ENCODE peak calls at places on chromosome 12, in six cellular contexts. One of them, this sample, is unnamed.

GRCh38 chr12:28966049-28966778 is 182.9 kb upstream of the FAR2 start:
- DNase-seq in stomach: peak; percentile 80
- DNase-seq in testis: peak; percentile 19
- DNase-seq in spleen: no peak
- DNase-seq in K562: no peak
- DNase-seq in Peyer's patch: no peak
- DNase-seq in this sample: no peak

GRCh38 chr12:89927226-89927698 is 218.6 kb upstream of the ATP2B1 start:
- DNase-seq in stomach: no peak
- DNase-seq in testis: no peak
- DNase-seq in Peyer's patch: no peak
- DNase-seq in spleen: no peak
- DNase-seq in K562: no peak
- DNase-seq in this sample: no peak

GRCh38 chr12:69240625-69240984 is 1.2 kb downstream of the CPSF6 start:
- DNase-seq in stomach: no peak
- DNase-seq in spleen: no peak
- DNase-seq in K562: no peak
- DNase-seq in testis: no peak
- DNase-seq in Peyer's patch: no peak
- DNase-seq in this sample: no peak

GRCh38 chr12:75446857-75447256 is 33.7 kb upstream of the GLIPR1 start:
- DNase-seq in testis: no peak
- DNase-seq in spleen: no peak
- DNase-seq in Peyer's patch: no peak
- DNase-seq in stomach: no peak
- DNase-seq in K562: no peak
- DNase-seq in this sample: no peak

GRCh38 chr12:103272949-103273348 is 222.8 kb downstream of the C12orf42 start:
- DNase-seq in spleen: no peak
- DNase-seq in K562: no peak
- DNase-seq in stomach: no peak
- DNase-seq in testis: no peak
- DNase-seq in Peyer's patch: no peak
- DNase-seq in this sample: no peak

GRCh38 chr12:50017047-50017446 is 8.2 kb downstream of the RACGAP1 start:
- DNase-seq in testis: peak; percentile 69
- DNase-seq in stomach: peak; percentile 51
- DNase-seq in Peyer's patch: no peak
- DNase-seq in spleen: no peak
- DNase-seq in K562: no peak
- DNase-seq in this sample: peak; percentile 62

GRCh38 chr12:116136340-116136739 is 141.2 kb downstream of the MED13L start:
- DNase-seq in Peyer's patch: no peak
- DNase-seq in K562: no peak
- DNase-seq in spleen: no peak
- DNase-seq in testis: no peak
- DNase-seq in stomach: no peak
- DNase-seq in this sample: no peak

GRCh38 chr12:68364893-68365725 is 32.9 kb upstream of the MDM1 start:
- DNase-seq in stomach: peak; percentile 89
- DNase-seq in testis: peak; percentile 93
- DNase-seq in Peyer's patch: peak; percentile 85
- DNase-seq in K562: peak; percentile 93
- DNase-seq in spleen: peak; percentile 96
- DNase-seq in this sample: peak; percentile 97

GRCh38 chr12:25401547-25402345 is 151.0 kb upstream of the KRAS start:
- DNase-seq in stomach: no peak
- DNase-seq in K562: no peak
- DNase-seq in testis: no peak
- DNase-seq in Peyer's patch: no peak
- DNase-seq in spleen: no peak
- DNase-seq in this sample: no peak

GRCh38 chr12:94073441-94074051 is 74.8 kb upstream of the PLXNC1 start:
- DNase-seq in K562: no peak
- DNase-seq in Peyer's patch: no peak
- DNase-seq in spleen: no peak
- DNase-seq in stomach: no peak
- DNase-seq in testis: no peak
- DNase-seq in this sample: no peak

GRCh38 chr12:107843351-107844311 is 69.1 kb downstream of the ASCL4 start:
- DNase-seq in Peyer's patch: no peak
- DNase-seq in K562: no peak
- DNase-seq in spleen: no peak
- DNase-seq in stomach: no peak
- DNase-seq in testis: no peak
- DNase-seq in this sample: no peak

GRCh38 chr12:87304406-87304805 is 724.8 kb downstream of the C12orf50 start:
- DNase-seq in Peyer's patch: no peak
- DNase-seq in spleen: no peak
- DNase-seq in testis: no peak
- DNase-seq in K562: no peak
- DNase-seq in stomach: no peak
- DNase-seq in this sample: no peak

GRCh38 chr12:29346764-29347421 is 34.1 kb downstream of the ERGIC2 start:
- DNase-seq in Peyer's patch: no peak
- DNase-seq in spleen: no peak
- DNase-seq in testis: no peak
- DNase-seq in stomach: no peak
- DNase-seq in K562: no peak
- DNase-seq in this sample: no peak

GRCh38 chr12:116693259-116694227 is 44.3 kb downstream of the SPRING1 start:
- DNase-seq in K562: peak; percentile 25
- DNase-seq in Peyer's patch: peak; percentile 76
- DNase-seq in stomach: peak; percentile 35
- DNase-seq in testis: peak; percentile 29
- DNase-seq in spleen: no peak
- DNase-seq in this sample: no peak

GRCh38 chr12:11941601-11942360 is 129.0 kb upstream of the BCL2L14 start:
- DNase-seq in Peyer's patch: no peak
- DNase-seq in testis: no peak
- DNase-seq in K562: no peak
- DNase-seq in spleen: no peak
- DNase-seq in stomach: peak; percentile 50
- DNase-seq in this sample: no peak

GRCh38 chr12:94701711-94702110 is 51.4 kb upstream of the TMCC3 start:
- DNase-seq in testis: no peak
- DNase-seq in K562: no peak
- DNase-seq in spleen: no peak
- DNase-seq in stomach: no peak
- DNase-seq in Peyer's patch: no peak
- DNase-seq in this sample: no peak

GRCh38 chr12:90909069-90909676 is 45.8 kb downstream of the CCER1 start:
- DNase-seq in Peyer's patch: no peak
- DNase-seq in stomach: no peak
- DNase-seq in K562: no peak
- DNase-seq in spleen: no peak
- DNase-seq in testis: peak; percentile 66
- DNase-seq in this sample: no peak

GRCh38 chr12:69490920-69491643 is 20.9 kb downstream of the FRS2 start:
- DNase-seq in spleen: no peak
- DNase-seq in Peyer's patch: no peak
- DNase-seq in K562: no peak
- DNase-seq in testis: no peak
- DNase-seq in stomach: no peak
- DNase-seq in this sample: no peak

GRCh38 chr12:132560831-132561783 is 49.3 kb downstream of the LRCOL1 start:
- DNase-seq in testis: peak; percentile 69
- DNase-seq in K562: peak; percentile 81
- DNase-seq in stomach: peak; percentile 54
- DNase-seq in Peyer's patch: peak; percentile 79
- DNase-seq in spleen: peak; percentile 91
- DNase-seq in this sample: no peak

GRCh38 chr12:123095074-123095694 is 55.7 kb downstream of the PITPNM2 start:
- DNase-seq in testis: no peak
- DNase-seq in K562: no peak
- DNase-seq in stomach: no peak
- DNase-seq in spleen: no peak
- DNase-seq in Peyer's patch: no peak
- DNase-seq in this sample: no peak

GRCh38 chr12:2633825-2634200 is 161.0 kb upstream of the FKBP4 start:
- DNase-seq in stomach: no peak
- DNase-seq in spleen: peak; percentile 34
- DNase-seq in K562: no peak
- DNase-seq in Peyer's patch: peak; percentile 56
- DNase-seq in testis: no peak
- DNase-seq in this sample: no peak

GRCh38 chr12:57872362-57872761 is 25.8 kb upstream of the CTDSP2 start:
- DNase-seq in stomach: no peak
- DNase-seq in K562: peak; percentile 41
- DNase-seq in Peyer's patch: no peak
- DNase-seq in testis: no peak
- DNase-seq in spleen: no peak
- DNase-seq in this sample: no peak

GRCh38 chr12:48334807-48335206 is 15.9 kb downstream of the ZNF641 start:
- DNase-seq in K562: no peak
- DNase-seq in spleen: no peak
- DNase-seq in Peyer's patch: no peak
- DNase-seq in testis: no peak
- DNase-seq in stomach: no peak
- DNase-seq in this sample: no peak

GRCh38 chr12:14771651-14772137 is 31.6 kb downstream of the WBP11 start:
- DNase-seq in Peyer's patch: no peak
- DNase-seq in testis: no peak
- DNase-seq in stomach: no peak
- DNase-seq in spleen: no peak
- DNase-seq in K562: no peak
- DNase-seq in this sample: no peak

GRCh38 chr12:74957231-74957630 is 252.4 kb downstream of the KCNC2 start:
- DNase-seq in Peyer's patch: no peak
- DNase-seq in testis: no peak
- DNase-seq in stomach: no peak
- DNase-seq in K562: no peak
- DNase-seq in spleen: no peak
- DNase-seq in this sample: no peak

GRCh38 chr12:29521951-29522350 is 24.5 kb upstream of the OVCH1 start:
- DNase-seq in stomach: no peak
- DNase-seq in K562: no peak
- DNase-seq in Peyer's patch: no peak
- DNase-seq in spleen: no peak
- DNase-seq in testis: no peak
- DNase-seq in this sample: no peak

GRCh38 chr12:81811066-81811777 is 52.1 kb upstream of the PPFIA2 start:
- DNase-seq in spleen: no peak
- DNase-seq in Peyer's patch: no peak
- DNase-seq in testis: no peak
- DNase-seq in stomach: no peak
- DNase-seq in K562: no peak
- DNase-seq in this sample: no peak

GRCh38 chr12:43282106-43282505 is 269.9 kb downstream of the ADAMTS20 start:
- DNase-seq in stomach: no peak
- DNase-seq in testis: no peak
- DNase-seq in Peyer's patch: no peak
- DNase-seq in spleen: no peak
- DNase-seq in K562: no peak
- DNase-seq in this sample: no peak

GRCh38 chr12:4518106-4518728 is 20.5 kb upstream of the RAD51AP1 start:
- DNase-seq in K562: no peak
- DNase-seq in spleen: no peak
- DNase-seq in stomach: no peak
- DNase-seq in Peyer's patch: no peak
- DNase-seq in testis: no peak
- DNase-seq in this sample: no peak

GRCh38 chr12:753401-754237 is 1.2 kb downstream of the WNK1 start:
- DNase-seq in K562: peak; percentile 22
- DNase-seq in testis: peak; percentile 41
- DNase-seq in spleen: peak; percentile 92
- DNase-seq in stomach: peak; percentile 51
- DNase-seq in Peyer's patch: peak; percentile 69
- DNase-seq in this sample: peak; percentile 28

GRCh38 chr12:117441751-117442150 is 80.3 kb upstream of the NOS1 start:
- DNase-seq in testis: no peak
- DNase-seq in Peyer's patch: no peak
- DNase-seq in stomach: no peak
- DNase-seq in K562: no peak
- DNase-seq in spleen: no peak
- DNase-seq in this sample: peak; percentile 86

GRCh38 chr12:11321980-11322379 is 11.7 kb upstream of the PRB4 start:
- DNase-seq in stomach: no peak
- DNase-seq in Peyer's patch: no peak
- DNase-seq in K562: no peak
- DNase-seq in spleen: no peak
- DNase-seq in testis: no peak
- DNase-seq in this sample: no peak

GRCh38 chr12:47990351-47991105 is 13.7 kb downstream of the COL2A1 start:
- DNase-seq in Peyer's patch: no peak
- DNase-seq in K562: no peak
- DNase-seq in testis: no peak
- DNase-seq in spleen: peak; percentile 76
- DNase-seq in stomach: no peak
- DNase-seq in this sample: no peak

GRCh38 chr12:56163533-56164344 is 5.6 kb downstream of the MYL6 start:
- DNase-seq in K562: no peak
- DNase-seq in Peyer's patch: no peak
- DNase-seq in spleen: no peak
- DNase-seq in stomach: no peak
- DNase-seq in testis: no peak
- DNase-seq in this sample: no peak
- H3K4me3 ChIP-seq in K562: no peak overlapping the region
- H3K4me3 ChIP-seq in Peyer's patch: no peak overlapping the region
- H3K4me3 ChIP-seq in spleen: no peak overlapping the region
- H3K4me3 ChIP-seq in stomach: no peak overlapping the region
- H3K4me3 ChIP-seq in testis: no peak overlapping the region
- H3K4me3 ChIP-seq in this sample: no peak overlapping the region

GRCh38 chr12:6829532-6830220 is 1.5 kb downstream of the P3H3 start:
- DNase-seq in spleen: no peak
- DNase-seq in K562: peak; percentile 34
- DNase-seq in testis: no peak
- DNase-seq in stomach: no peak
- DNase-seq in Peyer's patch: no peak
- DNase-seq in this sample: no peak
- TF ChIP-seq POLR2A in spleen: no peak
- TF ChIP-seq POLR2A in K562: no peak
- TF ChIP-seq POLR2A in testis: no peak
- TF ChIP-seq POLR2A in stomach: no peak
- TF ChIP-seq POLR2A in Peyer's patch: no peak
- TF ChIP-seq POLR2A in this sample: no peak

GRCh38 chr12:27779837-27780611 is at the start of the genes KLHL42 and MANSC4:
- DNase-seq in stomach: peak; percentile 67
- DNase-seq in Peyer's patch: peak; percentile 83
- DNase-seq in spleen: peak; percentile 95
- DNase-seq in K562: peak; percentile 80
- DNase-seq in testis: peak; percentile 65
- DNase-seq in this sample: peak; percentile 33
- TF ChIP-seq CTCF in stomach: no peak
- TF ChIP-seq CTCF in Peyer's patch: no peak
- TF ChIP-seq CTCF in spleen: no peak
- TF ChIP-seq CTCF in K562: no peak
- TF ChIP-seq CTCF in testis: no peak
- TF ChIP-seq CTCF in this sample: no peak

DNA sequence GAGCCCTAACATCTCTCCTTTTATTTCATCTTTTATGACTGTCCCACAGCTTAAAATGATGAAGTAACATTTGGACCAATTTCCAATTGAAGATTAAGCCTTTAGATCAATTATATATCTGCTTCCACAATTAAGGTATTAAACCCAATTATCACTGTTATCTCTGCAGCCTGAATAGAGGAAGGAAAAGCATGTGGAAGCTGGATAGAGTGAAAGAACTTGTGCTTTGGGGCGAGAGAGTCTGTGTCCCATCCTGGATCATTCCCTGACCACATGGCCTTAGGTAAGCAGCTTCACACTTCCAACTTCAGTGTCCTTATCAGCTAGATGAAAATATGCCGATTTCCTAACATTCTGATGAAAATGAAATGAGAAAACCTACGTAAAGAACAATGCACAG is 61.4 kb upstream of the TSPAN8 start:
- DNase-seq in K562: no peak
- DNase-seq in testis: no peak
- DNase-seq in spleen: no peak
- DNase-seq in Peyer's patch: no peak
- DNase-seq in stomach: no peak
- DNase-seq in this sample: no peak
- H3K4me3 ChIP-seq in K562: no peak overlapping the region
- H3K4me3 ChIP-seq in testis: no peak overlapping the region
- H3K4me3 ChIP-seq in spleen: no peak overlapping the region
- H3K4me3 ChIP-seq in Peyer's patch: no peak overlapping the region
- H3K4me3 ChIP-seq in stomach: no peak overlapping the region
- H3K4me3 ChIP-seq in this sample: no peak overlapping the region

This sample was measured in lower leg skin.